ENCODE peak calls at places on chromosomes 16 and 17, in six cellular contexts. One of them, this sample, is unnamed.

GRCh38 chr17:51228177-51228576 is 31.7 kb downstream of the MBTD1 start:
- DNase-seq in Caco-2: no peak
- DNase-seq in BJ: peak
- DNase-seq in activated naive CD4-positive, alpha-beta T cell treated with anti-CD3 and anti-CD28 coated beads, Interleukin-2, amount 50 U/mL, for 72 hours: no peak
- DNase-seq in amygdala: no peak
- DNase-seq in HFFc6: no peak
- DNase-seq in this sample: no peak

GRCh38 chr17:49962599-49963276 is 6.3 kb upstream of the DLX4 start:
- DNase-seq in Caco-2: no peak
- DNase-seq in BJ: no peak
- DNase-seq in activated naive CD4-positive, alpha-beta T cell treated with anti-CD3 and anti-CD28 coated beads, Interleukin-2, amount 50 U/mL, for 72 hours: no peak
- DNase-seq in amygdala: no peak
- DNase-seq in HFFc6: no peak
- DNase-seq in this sample: no peak

GRCh38 chr17:72030067-72030899 is 90.5 kb upstream of the SOX9 start:
- DNase-seq in Caco-2: no peak
- DNase-seq in BJ: no peak
- DNase-seq in activated naive CD4-positive, alpha-beta T cell treated with anti-CD3 and anti-CD28 coated beads, Interleukin-2, amount 50 U/mL, for 72 hours: no peak
- DNase-seq in amygdala: no peak
- DNase-seq in HFFc6: peak
- DNase-seq in this sample: peak

GRCh38 chr17:33594000-33594399 is 300.9 kb upstream of the ASIC2 start:
- DNase-seq in Caco-2: no peak
- DNase-seq in BJ: no peak
- DNase-seq in activated naive CD4-positive, alpha-beta T cell treated with anti-CD3 and anti-CD28 coated beads, Interleukin-2, amount 50 U/mL, for 72 hours: no peak
- DNase-seq in amygdala: no peak
- DNase-seq in HFFc6: no peak
- DNase-seq in this sample: no peak

GRCh38 chr17:81052199-81052997 is 17.4 kb downstream of the BAIAP2 start:
- DNase-seq in Caco-2: no peak
- DNase-seq in BJ: no peak
- DNase-seq in activated naive CD4-positive, alpha-beta T cell treated with anti-CD3 and anti-CD28 coated beads, Interleukin-2, amount 50 U/mL, for 72 hours: no peak
- DNase-seq in amygdala: no peak
- DNase-seq in HFFc6: no peak
- DNase-seq in this sample: no peak

GRCh38 chr17:77011173-77012011 is 129.4 kb upstream of the SEC14L1 start:
- DNase-seq in Caco-2: peak
- DNase-seq in BJ: no peak
- DNase-seq in activated naive CD4-positive, alpha-beta T cell treated with anti-CD3 and anti-CD28 coated beads, Interleukin-2, amount 50 U/mL, for 72 hours: no peak
- DNase-seq in amygdala: no peak
- DNase-seq in HFFc6: peak
- DNase-seq in this sample: no peak

GRCh38 chr17:43905985-43906852 is 1.1 kb downstream of the MPP2 start:
- DNase-seq in Caco-2: peak
- DNase-seq in BJ: no peak
- DNase-seq in activated naive CD4-positive, alpha-beta T cell treated with anti-CD3 and anti-CD28 coated beads, Interleukin-2, amount 50 U/mL, for 72 hours: no peak
- DNase-seq in amygdala: peak
- DNase-seq in HFFc6: no peak
- DNase-seq in this sample: no peak

GRCh38 chr16:72409428-72409827 is 237.5 kb upstream of the PMFBP1 start:
- DNase-seq in Caco-2: no peak
- DNase-seq in BJ: no peak
- DNase-seq in activated naive CD4-positive, alpha-beta T cell treated with anti-CD3 and anti-CD28 coated beads, Interleukin-2, amount 50 U/mL, for 72 hours: no peak
- DNase-seq in amygdala: no peak
- DNase-seq in HFFc6: no peak
- DNase-seq in this sample: no peak

GRCh38 chr17:2025622-2026309 is 632 bp upstream of the RTN4RL1 start:
- DNase-seq in Caco-2: peak
- DNase-seq in BJ: no peak
- DNase-seq in activated naive CD4-positive, alpha-beta T cell treated with anti-CD3 and anti-CD28 coated beads, Interleukin-2, amount 50 U/mL, for 72 hours: no peak
- DNase-seq in amygdala: no peak
- DNase-seq in HFFc6: peak
- DNase-seq in this sample: no peak

GRCh38 chr17:75752405-75753192 is 12.4 kb downstream of the GALK1 start:
- DNase-seq in Caco-2: no peak
- DNase-seq in BJ: no peak
- DNase-seq in activated naive CD4-positive, alpha-beta T cell treated with anti-CD3 and anti-CD28 coated beads, Interleukin-2, amount 50 U/mL, for 72 hours: no peak
- DNase-seq in amygdala: no peak
- DNase-seq in HFFc6: no peak
- DNase-seq in this sample: no peak

GRCh38 chr17:6456914-6457687 is 12.8 kb downstream of the PIMREG start:
- DNase-seq in Caco-2: no peak
- DNase-seq in BJ: no peak
- DNase-seq in activated naive CD4-positive, alpha-beta T cell treated with anti-CD3 and anti-CD28 coated beads, Interleukin-2, amount 50 U/mL, for 72 hours: no peak
- DNase-seq in amygdala: no peak
- DNase-seq in HFFc6: peak
- DNase-seq in this sample: peak

GRCh38 chr17:45147581-45148182 is 593 bp upstream of the HEXIM1 start:
- DNase-seq in Caco-2: peak
- DNase-seq in BJ: peak
- DNase-seq in activated naive CD4-positive, alpha-beta T cell treated with anti-CD3 and anti-CD28 coated beads, Interleukin-2, amount 50 U/mL, for 72 hours: peak
- DNase-seq in amygdala: peak
- DNase-seq in HFFc6: peak
- DNase-seq in this sample: peak